ENCODE peak calls at places on chromosomes 11 and 22, in ten cellular contexts. One of them, this sample, is unnamed. For H3K4me1 and H3K36me3, the result is how much of the 10 kb centered on the place peaks cover.

GRCh38 chr11:107179829-107180228 is 161.6 kb upstream of the GUCY1A2 start:
- DNase-seq in fibroblast of lung: no peak
- DNase-seq in trophoblast cell: no peak
- DNase-seq in K562: no peak
- DNase-seq in left lung: no peak
- DNase-seq in keratinocyte: no peak
- DNase-seq in kidney: no peak
- DNase-seq in hepatocyte: no peak
- DNase-seq in OCI-LY7: no peak
- DNase-seq in ovary: no peak
- DNase-seq in this sample: no peak

GRCh38 chr11:95154514-95154913 is 64.9 kb downstream of the ENDOD1 start:
- DNase-seq in fibroblast of lung: peak
- DNase-seq in trophoblast cell: peak
- DNase-seq in K562: peak
- DNase-seq in left lung: no peak
- DNase-seq in keratinocyte: no peak
- DNase-seq in kidney: no peak
- DNase-seq in hepatocyte: peak
- DNase-seq in OCI-LY7: peak
- DNase-seq in ovary: peak
- DNase-seq in this sample: no peak

GRCh38 chr11:12598330-12599256 is 75.6 kb upstream of the TEAD1 start:
- DNase-seq in fibroblast of lung: peak
- DNase-seq in trophoblast cell: no peak
- DNase-seq in K562: no peak
- DNase-seq in left lung: no peak
- DNase-seq in keratinocyte: no peak
- DNase-seq in kidney: no peak
- DNase-seq in hepatocyte: no peak
- DNase-seq in OCI-LY7: no peak
- DNase-seq in ovary: no peak
- DNase-seq in this sample: no peak

GRCh38 chr11:45834298-45834756 is 12.9 kb upstream of the CRY2 start:
- DNase-seq in fibroblast of lung: no peak
- DNase-seq in trophoblast cell: peak
- DNase-seq in K562: no peak
- DNase-seq in left lung: peak
- DNase-seq in keratinocyte: no peak
- DNase-seq in kidney: no peak
- DNase-seq in hepatocyte: no peak
- DNase-seq in OCI-LY7: no peak
- DNase-seq in ovary: no peak
- DNase-seq in this sample: no peak

GRCh38 chr11:14902650-14903350 is 10.8 kb upstream of the CYP2R1 start:
- DNase-seq in fibroblast of lung: peak
- DNase-seq in trophoblast cell: peak
- DNase-seq in K562: no peak
- DNase-seq in left lung: no peak
- DNase-seq in keratinocyte: no peak
- DNase-seq in kidney: no peak
- DNase-seq in hepatocyte: no peak
- DNase-seq in OCI-LY7: no peak
- DNase-seq in ovary: no peak
- DNase-seq in this sample: no peak

GRCh38 chr11:82823635-82824614 is 76.3 kb downstream of the PRCP start:
- DNase-seq in fibroblast of lung: no peak
- DNase-seq in trophoblast cell: no peak
- DNase-seq in K562: no peak
- DNase-seq in left lung: no peak
- DNase-seq in keratinocyte: no peak
- DNase-seq in kidney: no peak
- DNase-seq in hepatocyte: no peak
- DNase-seq in OCI-LY7: peak
- DNase-seq in ovary: no peak
- DNase-seq in this sample: no peak

GRCh38 chr11:82794490-82794889 is 60.8 kb upstream of the FAM181B start:
- DNase-seq in fibroblast of lung: no peak
- DNase-seq in trophoblast cell: no peak
- DNase-seq in K562: no peak
- DNase-seq in left lung: no peak
- DNase-seq in keratinocyte: no peak
- DNase-seq in kidney: no peak
- DNase-seq in hepatocyte: no peak
- DNase-seq in OCI-LY7: no peak
- DNase-seq in ovary: no peak
- DNase-seq in this sample: no peak

GRCh38 chr11:64088159-64089026 is 52.7 kb downstream of the FLRT1 start:
- DNase-seq in fibroblast of lung: no peak
- DNase-seq in trophoblast cell: no peak
- DNase-seq in K562: peak
- DNase-seq in left lung: no peak
- DNase-seq in keratinocyte: peak
- DNase-seq in kidney: no peak
- DNase-seq in hepatocyte: no peak
- DNase-seq in OCI-LY7: peak
- DNase-seq in ovary: no peak
- DNase-seq in this sample: no peak

GRCh38 chr11:66291706-66292542 is at the start of gene TMEM151A:
- DNase-seq in fibroblast of lung: no peak
- DNase-seq in trophoblast cell: no peak
- DNase-seq in K562: peak
- DNase-seq in left lung: no peak
- DNase-seq in keratinocyte: no peak
- DNase-seq in kidney: peak
- DNase-seq in hepatocyte: peak
- DNase-seq in OCI-LY7: no peak
- DNase-seq in ovary: no peak
- DNase-seq in this sample: no peak

GRCh38 chr11:123145220-123145619 is 49.8 kb downstream of the CLMP start:
- DNase-seq in fibroblast of lung: peak
- DNase-seq in trophoblast cell: peak
- DNase-seq in K562: no peak
- DNase-seq in left lung: peak
- DNase-seq in keratinocyte: no peak
- DNase-seq in kidney: peak
- DNase-seq in hepatocyte: peak
- DNase-seq in OCI-LY7: no peak
- DNase-seq in ovary: peak
- DNase-seq in this sample: no peak

GRCh38 chr22:30858976-30859713 is 109.4 kb downstream of the MORC2 start:
- DNase-seq in fibroblast of lung: no peak
- DNase-seq in trophoblast cell: no peak
- DNase-seq in K562: no peak
- DNase-seq in left lung: no peak
- DNase-seq in keratinocyte: no peak
- DNase-seq in kidney: no peak
- DNase-seq in hepatocyte: no peak
- DNase-seq in OCI-LY7: no peak
- DNase-seq in ovary: no peak
- DNase-seq in this sample: no peak

GRCh38 chr11:108147150-108147549 is 25.8 kb downstream of the ACAT1 start:
- DNase-seq in fibroblast of lung: no peak
- DNase-seq in trophoblast cell: no peak
- DNase-seq in K562: no peak
- DNase-seq in left lung: no peak
- DNase-seq in keratinocyte: no peak
- DNase-seq in kidney: no peak
- DNase-seq in hepatocyte: no peak
- DNase-seq in OCI-LY7: no peak
- DNase-seq in ovary: no peak
- DNase-seq in this sample: no peak

GRCh38 chr22:36285545-36285944 is 32.6 kb downstream of the APOL1 start:
- DNase-seq in fibroblast of lung: no peak
- DNase-seq in trophoblast cell: no peak
- DNase-seq in K562: no peak
- DNase-seq in left lung: no peak
- DNase-seq in keratinocyte: no peak
- DNase-seq in kidney: peak
- DNase-seq in hepatocyte: no peak
- DNase-seq in OCI-LY7: no peak
- DNase-seq in ovary: no peak
- DNase-seq in this sample: peak

GRCh38 chr11:8717544-8717875 is 34.9 kb downstream of the RPL27A start:
- DNase-seq in fibroblast of lung: no peak
- DNase-seq in trophoblast cell: no peak
- DNase-seq in K562: peak
- DNase-seq in left lung: no peak
- DNase-seq in keratinocyte: no peak
- DNase-seq in kidney: no peak
- DNase-seq in hepatocyte: no peak
- DNase-seq in OCI-LY7: no peak
- DNase-seq in ovary: no peak
- DNase-seq in this sample: no peak

GRCh38 chr11:8720868-8721739 is 38.5 kb downstream of the RPL27A start:
- DNase-seq in fibroblast of lung: peak
- DNase-seq in trophoblast cell: peak
- DNase-seq in K562: no peak
- DNase-seq in left lung: no peak
- DNase-seq in keratinocyte: no peak
- DNase-seq in kidney: no peak
- DNase-seq in hepatocyte: peak
- DNase-seq in OCI-LY7: no peak
- DNase-seq in ovary: no peak
- DNase-seq in this sample: no peak

GRCh38 chr11:8720376-8720775 is 37.8 kb downstream of the RPL27A start:
- DNase-seq in fibroblast of lung: no peak
- DNase-seq in trophoblast cell: no peak
- DNase-seq in K562: no peak
- DNase-seq in left lung: no peak
- DNase-seq in keratinocyte: no peak
- DNase-seq in kidney: no peak
- DNase-seq in hepatocyte: no peak
- DNase-seq in OCI-LY7: no peak
- DNase-seq in ovary: no peak
- DNase-seq in this sample: no peak

GRCh38 chr11:8717876-8718753 is 35.5 kb downstream of the RPL27A start:
- DNase-seq in fibroblast of lung: peak
- DNase-seq in trophoblast cell: no peak
- DNase-seq in K562: no peak
- DNase-seq in left lung: peak
- DNase-seq in keratinocyte: no peak
- DNase-seq in kidney: peak
- DNase-seq in hepatocyte: peak
- DNase-seq in OCI-LY7: no peak
- DNase-seq in ovary: peak
- DNase-seq in this sample: no peak

GRCh38 chr11:8719260-8720190 is 36.9 kb downstream of the RPL27A start:
- DNase-seq in fibroblast of lung: peak
- DNase-seq in trophoblast cell: peak
- DNase-seq in K562: no peak
- DNase-seq in left lung: no peak
- DNase-seq in keratinocyte: peak
- DNase-seq in kidney: peak
- DNase-seq in hepatocyte: peak
- DNase-seq in OCI-LY7: no peak
- DNase-seq in ovary: peak
- DNase-seq in this sample: no peak
- H3K4me1 ChIP-seq in fibroblast of lung: half or more
- H3K4me1 ChIP-seq in trophoblast cell: half or more
- H3K4me1 ChIP-seq in K562: under half
- H3K4me1 ChIP-seq in left lung: half or more
- H3K4me1 ChIP-seq in keratinocyte: half or more
- H3K4me1 ChIP-seq in kidney: under half
- H3K4me1 ChIP-seq in hepatocyte: half or more
- H3K4me1 ChIP-seq in OCI-LY7: under half
- H3K4me1 ChIP-seq in ovary: half or more
- H3K4me1 ChIP-seq in this sample: half or more

DNA sequence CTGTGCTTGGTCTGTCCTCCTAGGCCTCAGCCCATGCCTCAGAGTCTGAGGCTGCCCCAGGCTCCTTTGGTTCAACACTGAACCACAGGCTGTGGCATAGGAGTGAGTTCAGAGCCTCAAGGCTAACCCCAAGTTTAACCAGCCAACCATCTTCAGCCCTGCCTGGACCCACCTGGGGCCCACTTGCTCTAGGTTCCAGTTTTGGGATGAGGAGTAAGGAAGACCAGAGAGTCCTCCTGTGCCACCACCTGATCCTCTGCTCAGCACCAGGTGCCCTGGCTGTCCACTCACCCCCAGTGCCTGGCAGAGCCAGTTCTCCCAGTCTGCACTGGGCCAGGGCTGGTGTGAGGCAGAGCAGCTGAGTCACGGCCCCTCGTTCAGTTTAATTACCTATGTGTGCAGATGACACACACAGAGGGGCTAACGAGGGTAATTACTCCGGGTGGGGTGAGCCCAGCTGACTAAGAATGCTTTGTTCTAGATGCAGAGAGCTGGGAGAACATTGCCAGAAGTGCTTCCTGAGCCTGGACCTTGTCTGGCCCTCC is 12.0 kb upstream of the TMPRSS13 start:
- DNase-seq in fibroblast of lung: no peak
- DNase-seq in trophoblast cell: peak
- DNase-seq in K562: no peak
- DNase-seq in left lung: peak
- DNase-seq in keratinocyte: peak
- DNase-seq in kidney: peak
- DNase-seq in hepatocyte: peak
- DNase-seq in OCI-LY7: no peak
- DNase-seq in ovary: no peak
- DNase-seq in this sample: no peak
- H3K36me3 ChIP-seq in fibroblast of lung: under half
- H3K36me3 ChIP-seq in trophoblast cell: under half
- H3K36me3 ChIP-seq in K562: under half
- H3K36me3 ChIP-seq in left lung: under half
- H3K36me3 ChIP-seq in keratinocyte: under half
- H3K36me3 ChIP-seq in kidney: under half
- H3K36me3 ChIP-seq in hepatocyte: under half
- H3K36me3 ChIP-seq in OCI-LY7: under half
- H3K36me3 ChIP-seq in ovary: under half
- H3K36me3 ChIP-seq in this sample: under half

GRCh38 chr11:31808721-31809542 is 2.2 kb downstream of the PAX6 start:
- DNase-seq in fibroblast of lung: no peak
- DNase-seq in trophoblast cell: no peak
- DNase-seq in K562: no peak
- DNase-seq in left lung: no peak
- DNase-seq in keratinocyte: no peak
- DNase-seq in kidney: no peak
- DNase-seq in hepatocyte: no peak
- DNase-seq in OCI-LY7: no peak
- DNase-seq in ovary: no peak
- DNase-seq in this sample: no peak
- H3K4me1 ChIP-seq in fibroblast of lung: under half
- H3K4me1 ChIP-seq in trophoblast cell: under half
- H3K4me1 ChIP-seq in K562: under half
- H3K4me1 ChIP-seq in left lung: under half
- H3K4me1 ChIP-seq in keratinocyte: under half
- H3K4me1 ChIP-seq in kidney: under half
- H3K4me1 ChIP-seq in hepatocyte: under half
- H3K4me1 ChIP-seq in OCI-LY7: under half
- H3K4me1 ChIP-seq in ovary: under half
- H3K4me1 ChIP-seq in this sample: half or more

DNA sequence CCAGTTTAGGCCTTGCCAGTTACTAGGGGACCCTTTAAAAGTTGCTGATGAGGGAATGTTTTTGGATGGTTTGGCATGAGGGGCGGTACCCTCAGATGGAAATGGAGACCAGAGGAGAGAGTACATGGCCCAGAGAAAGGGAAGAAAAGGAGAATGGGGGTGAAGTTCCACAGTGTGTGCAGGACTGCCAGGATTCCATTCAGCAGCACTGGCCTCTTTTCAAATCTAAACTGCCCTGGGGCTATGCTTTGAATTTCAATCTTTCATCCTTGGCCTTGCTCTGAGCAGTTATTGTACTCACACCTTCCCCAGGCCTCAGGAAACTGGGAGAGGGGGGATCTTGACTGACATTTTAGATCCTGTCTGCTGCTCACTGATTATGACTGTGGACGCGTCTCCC is 3.0 kb downstream of the SLC3A2 start:
- DNase-seq in fibroblast of lung: no peak
- DNase-seq in trophoblast cell: no peak
- DNase-seq in K562: no peak
- DNase-seq in left lung: no peak
- DNase-seq in keratinocyte: no peak
- DNase-seq in kidney: no peak
- DNase-seq in hepatocyte: no peak
- DNase-seq in OCI-LY7: no peak
- DNase-seq in ovary: no peak
- DNase-seq in this sample: no peak
- H3K36me3 ChIP-seq in fibroblast of lung: under half
- H3K36me3 ChIP-seq in trophoblast cell: half or more
- H3K36me3 ChIP-seq in K562: half or more
- H3K36me3 ChIP-seq in left lung: half or more
- H3K36me3 ChIP-seq in keratinocyte: half or more
- H3K36me3 ChIP-seq in kidney: half or more
- H3K36me3 ChIP-seq in hepatocyte: under half
- H3K36me3 ChIP-seq in OCI-LY7: half or more
- H3K36me3 ChIP-seq in ovary: under half
- H3K36me3 ChIP-seq in this sample: half or more